ENCODE peak calls at places on chromosomes 5 and 9, in six cellular contexts. P is neural progenitor cell, W is left ventricle myocardium inferior, Q is lower leg skin, L is adrenal gland, J is fibroblast of lung. B is an unnamed sample.

GRCh38 chr5:78537821-78538220 is 110.8 kb downstream of the LHFPL2 start:
- DNase-seq in Q (no peak), J (peak; percentile 56), L (no peak), W (no peak), P (peak; percentile 64), B (peak; percentile 46)

GRCh38 chr9:137333016-137333726 is 31.1 kb upstream of the NRARP start:
- DNase-seq in Q (no peak), P (no peak), J (peak; percentile 39), L (no peak), W (no peak), B (no peak)

GRCh38 chr9:35660966-35661413 is 2.9 kb downstream of the CCDC107 start:
- DNase-seq in P (peak; percentile 36), L (peak; percentile 56), W (no peak), Q (no peak), J (no peak), B (no peak)

GRCh38 chr5:144427871-144428270 is 257.2 kb downstream of the KCTD16 start:
- DNase-seq in L (no peak), W (no peak), Q (no peak), P (no peak), J (peak; percentile 44), B (no peak)

GRCh38 chr5:98902733-98903132 is 26.1 kb downstream of the CHD1 start:
- DNase-seq in Q (no peak), J (peak; percentile 58), W (no peak), P (no peak), L (no peak), B (no peak)

GRCh38 chr9:34171753-34172535 is 6.9 kb upstream of the UBAP1 start:
- DNase-seq in L (peak; percentile 41), W (no peak), P (no peak), Q (no peak), J (no peak), B (no peak)

GRCh38 chr9:69376651-69377050 is 51.6 kb downstream of the ENTREP1 start:
- DNase-seq in W (no peak), J (peak; percentile 95), P (no peak), L (peak; percentile 71), Q (no peak), B (peak; percentile 81)

GRCh38 chr5:135454946-135455345 is 2.8 kb upstream of the TIFAB start:
- DNase-seq in L (no peak), P (no peak), J (no peak), W (no peak), Q (no peak), B (no peak)

GRCh38 chr5:168667301-168667859 is 88.2 kb upstream of the PANK3 start:
- DNase-seq in L (no peak), P (no peak), Q (no peak), J (no peak), W (no peak), B (no peak)

GRCh38 chr5:61905635-61906034 is 400.4 kb upstream of the KIF2A start:
- DNase-seq in L (no peak), J (no peak), W (no peak), Q (no peak), P (no peak), B (no peak)

GRCh38 chr5:75337366-75338021 is 474 bp downstream of the HMGCR start:
- DNase-seq in L (peak; percentile 63), Q (peak; percentile 44), P (no peak), J (peak; percentile 24), W (no peak), B (peak; percentile 81)

GRCh38 chr5:169160405-169160901 is 140.5 kb downstream of the SLIT3 start:
- DNase-seq in J (peak; percentile 93), Q (no peak), W (no peak), L (no peak), P (no peak), B (no peak)

GRCh38 chr5:140598836-140599235 is 34.1 kb downstream of the CD14 start:
- DNase-seq in W (no peak), Q (no peak), J (no peak), L (no peak), P (no peak), B (no peak)

GRCh38 chr9:93697352-93698139 is 121.2 kb downstream of the PHF2 start:
- DNase-seq in J (no peak), W (no peak), P (no peak), L (no peak), Q (no peak), B (peak; percentile 35)

GRCh38 chr5:166369326-166369725 is 1922.1 kb upstream of the WWC1 start:
- DNase-seq in P (peak; percentile 67), Q (no peak), J (no peak), L (no peak), W (no peak), B (no peak)
- TF ChIP-seq CTCF in P (no peak), Q (no peak), J (no peak), L (no peak), W (no peak), B (no peak)

GRCh38 chr9:129282308-129283211 is 104.5 kb upstream of the IER5L start:
- DNase-seq in P (no peak), L (peak; percentile 18), Q (no peak), J (no peak), W (no peak), B (peak; percentile 69)
- H3K4me3 ChIP-seq in P (no peak overlapping the region), L (no peak overlapping the region), Q (no peak overlapping the region), J (no peak overlapping the region), W (peak overlapping the region; percentile 61), B (peak overlapping the region; percentile 65)

DNA sequence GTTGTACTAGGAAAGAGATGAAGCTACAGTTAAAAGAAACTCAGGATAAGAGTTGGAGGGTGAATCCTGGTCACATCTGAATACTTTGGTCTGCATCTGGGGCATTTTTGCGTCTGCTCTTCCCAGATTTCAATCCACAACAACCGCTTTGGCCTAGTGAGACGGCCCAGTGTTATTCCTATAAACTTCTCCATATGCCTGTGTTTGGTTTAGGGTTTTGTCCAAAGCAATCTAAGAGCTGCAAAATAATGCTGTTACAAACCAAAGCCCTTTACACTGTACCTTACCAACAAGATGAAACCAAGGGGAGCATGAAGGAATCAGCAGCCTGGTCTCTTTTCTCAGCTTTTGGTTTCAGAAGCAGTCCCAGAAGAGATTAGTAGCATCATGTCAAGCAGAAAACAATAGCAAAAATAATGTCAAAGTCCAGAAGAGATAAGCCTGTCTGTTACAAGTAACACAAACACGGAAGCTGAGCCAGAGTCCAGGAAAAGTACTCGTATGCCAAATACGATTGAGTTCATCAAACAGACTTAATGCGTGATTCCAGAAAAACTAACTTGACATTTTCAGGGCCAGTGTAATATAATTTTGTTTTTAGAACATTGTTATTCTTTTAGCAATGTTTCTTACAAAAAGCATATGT is 379.9 kb upstream of the ACO1 start:
- DNase-seq in Q (no peak), J (no peak), L (no peak), P (no peak), W (no peak), B (no peak)
- TF ChIP-seq CTCF in Q (no peak), J (no peak), L (no peak), P (no peak), W (no peak), B (no peak)

DNA sequence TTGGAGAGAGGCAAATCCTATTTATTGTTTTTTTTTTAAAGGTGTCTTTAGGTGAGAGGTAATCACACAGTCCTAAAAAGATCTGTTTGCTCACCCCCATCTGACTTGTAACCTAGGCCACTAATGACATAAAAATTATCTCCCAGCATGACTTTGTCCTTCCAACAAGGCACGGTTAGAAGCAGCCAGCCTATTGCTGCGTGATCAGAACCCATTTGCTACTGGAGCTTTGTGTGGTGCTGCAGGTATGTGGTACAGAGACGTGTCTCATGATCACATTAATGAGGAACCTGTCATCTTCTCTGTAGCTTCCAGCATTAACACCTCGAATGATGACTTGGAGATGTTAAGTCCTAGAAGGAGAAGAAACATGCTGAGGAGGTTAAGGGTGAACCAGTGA is 555.8 kb upstream of the TLE4 start:
- DNase-seq in J (no peak), P (no peak), W (no peak), L (no peak), Q (no peak), B (no peak)
- H3K4me3 ChIP-seq in J (no peak overlapping the region), P (no peak overlapping the region), W (no peak overlapping the region), L (no peak overlapping the region), Q (no peak overlapping the region), B (no peak overlapping the region)

GRCh38 chr9:3647652-3648051 is 121.9 kb upstream of the RFX3 start:
- DNase-seq in W (no peak), L (no peak), P (no peak), J (no peak), Q (no peak), B (no peak)
- TF ChIP-seq CTCF in W (no peak), L (no peak), P (no peak), J (no peak), Q (no peak), B (no peak)

GRCh38 chr5:69416699-69417098 is 1.8 kb downstream of the MARVELD2 start:
- DNase-seq in P (no peak), Q (no peak), W (no peak), J (no peak), L (no peak), B (no peak)

GRCh38 chr5:69415584-69415958 is 655 bp downstream of the MARVELD2 start:
- DNase-seq in L (no peak), P (peak; percentile 34), W (no peak), Q (no peak), J (no peak), B (no peak)

GRCh38 chr5:69418559-69418958 is 3.6 kb downstream of the MARVELD2 start:
- DNase-seq in J (no peak), P (no peak), W (no peak), Q (no peak), L (no peak), B (no peak)

GRCh38 chr5:69416180-69416579 is 1.3 kb downstream of the MARVELD2 start:
- DNase-seq in J (no peak), Q (no peak), P (peak; percentile 67), W (no peak), L (no peak), B (no peak)

GRCh38 chr5:69414885-69415583 is at the start of gene MARVELD2:
- DNase-seq in W (peak; percentile 63), L (peak; percentile 62), P (peak; percentile 90), Q (peak; percentile 63), J (peak; percentile 54), B (no peak)
- H3K4me3 ChIP-seq in W (peak within 1 kb of the TSS; percentile 74), L (no peak within 1 kb of the TSS), P (peak within 1 kb of the TSS; percentile 86), Q (peak within 1 kb of the TSS; percentile 53), J (peak within 1 kb of the TSS; percentile 59), B (peak within 1 kb of the TSS; percentile 80)

B was measured in coronary artery.